ENCODE peak calls at places on chromosomes 13 and 19, in seven cellular contexts. One of them, this sample, is unnamed.
A peak's percentile ranks its signal among the peaks of the same experiment; 100 is the strongest.

GRCh38 chr13:31009166-31009565 is 76.7 kb downstream of the TEX26 start:
- DNase-seq in uterus: no peak
- DNase-seq in body of pancreas: no peak
- DNase-seq in fibroblast of the aortic adventitia: no peak
- DNase-seq in GM12864: no peak
- DNase-seq in GM12878: no peak
- DNase-seq in lower leg skin: no peak
- DNase-seq in this sample: peak; percentile 34

GRCh38 chr13:93620366-93620765 is 393.8 kb downstream of the GPC6 start:
- DNase-seq in uterus: no peak
- DNase-seq in body of pancreas: no peak
- DNase-seq in fibroblast of the aortic adventitia: peak; percentile 28
- DNase-seq in GM12864: no peak
- DNase-seq in GM12878: no peak
- DNase-seq in lower leg skin: no peak
- DNase-seq in this sample: peak; percentile 90

GRCh38 chr13:24100152-24100551 is 60.4 kb upstream of the SPATA13 start:
- DNase-seq in uterus: no peak
- DNase-seq in body of pancreas: no peak
- DNase-seq in fibroblast of the aortic adventitia: no peak
- DNase-seq in GM12864: no peak
- DNase-seq in GM12878: no peak
- DNase-seq in lower leg skin: no peak
- DNase-seq in this sample: no peak

GRCh38 chr19:2154587-2155075 is 3.3 kb upstream of the AP3D1 start:
- DNase-seq in uterus: no peak
- DNase-seq in body of pancreas: no peak
- DNase-seq in fibroblast of the aortic adventitia: peak; percentile 51
- DNase-seq in GM12864: no peak
- DNase-seq in GM12878: no peak
- DNase-seq in lower leg skin: no peak
- DNase-seq in this sample: peak; percentile 57

GRCh38 chr13:27588405-27588804 is 31.9 kb downstream of the LNX2 start:
- DNase-seq in uterus: no peak
- DNase-seq in body of pancreas: no peak
- DNase-seq in fibroblast of the aortic adventitia: no peak
- DNase-seq in GM12864: no peak
- DNase-seq in GM12878: no peak
- DNase-seq in lower leg skin: no peak
- DNase-seq in this sample: no peak

GRCh38 chr19:3060852-3061182 is 1.5 kb downstream of the TLE5 start:
- DNase-seq in uterus: no peak
- DNase-seq in body of pancreas: no peak
- DNase-seq in fibroblast of the aortic adventitia: no peak
- DNase-seq in GM12864: no peak
- DNase-seq in GM12878: no peak
- DNase-seq in lower leg skin: no peak
- DNase-seq in this sample: no peak

GRCh38 chr13:43156916-43157315 is 133.5 kb downstream of the DNAJC15 start:
- DNase-seq in uterus: no peak
- DNase-seq in body of pancreas: no peak
- DNase-seq in fibroblast of the aortic adventitia: peak; percentile 18
- DNase-seq in GM12864: no peak
- DNase-seq in GM12878: no peak
- DNase-seq in lower leg skin: peak; percentile 31
- DNase-seq in this sample: no peak

GRCh38 chr13:91369432-91369831 is 21.9 kb downstream of the MIR17HG start:
- DNase-seq in uterus: no peak
- DNase-seq in body of pancreas: no peak
- DNase-seq in fibroblast of the aortic adventitia: peak; percentile 79
- DNase-seq in GM12864: no peak
- DNase-seq in GM12878: no peak
- DNase-seq in lower leg skin: no peak
- DNase-seq in this sample: peak; percentile 49

GRCh38 chr13:74485757-74486156 is 351.6 kb upstream of the KLF12 start:
- DNase-seq in uterus: no peak
- DNase-seq in body of pancreas: no peak
- DNase-seq in fibroblast of the aortic adventitia: no peak
- DNase-seq in GM12864: no peak
- DNase-seq in GM12878: no peak
- DNase-seq in lower leg skin: no peak
- DNase-seq in this sample: no peak

GRCh38 chr13:113740661-113741060 is 18.4 kb upstream of the TMEM255B start:
- DNase-seq in uterus: no peak
- DNase-seq in body of pancreas: peak; percentile 5
- DNase-seq in fibroblast of the aortic adventitia: no peak
- DNase-seq in GM12864: no peak
- DNase-seq in GM12878: no peak
- DNase-seq in lower leg skin: no peak
- DNase-seq in this sample: no peak

GRCh38 chr13:113741101-113741731 is 17.8 kb upstream of the TMEM255B start:
- DNase-seq in uterus: no peak
- DNase-seq in body of pancreas: peak; percentile 3
- DNase-seq in fibroblast of the aortic adventitia: no peak
- DNase-seq in GM12864: no peak
- DNase-seq in GM12878: no peak
- DNase-seq in lower leg skin: no peak
- DNase-seq in this sample: no peak

GRCh38 chr13:113743366-113744195 is 15.4 kb upstream of the TMEM255B start:
- DNase-seq in uterus: no peak
- DNase-seq in body of pancreas: peak; percentile 7
- DNase-seq in fibroblast of the aortic adventitia: no peak
- DNase-seq in GM12864: no peak
- DNase-seq in GM12878: no peak
- DNase-seq in lower leg skin: no peak
- DNase-seq in this sample: no peak

GRCh38 chr13:113742445-113743120 is 16.4 kb upstream of the TMEM255B start:
- DNase-seq in uterus: no peak
- DNase-seq in body of pancreas: peak; percentile 7
- DNase-seq in fibroblast of the aortic adventitia: no peak
- DNase-seq in GM12864: no peak
- DNase-seq in GM12878: no peak
- DNase-seq in lower leg skin: no peak
- DNase-seq in this sample: peak; percentile 25

GRCh38 chr13:113742000-113742441 is 17.0 kb upstream of the TMEM255B start:
- DNase-seq in uterus: no peak
- DNase-seq in body of pancreas: peak; percentile 18
- DNase-seq in fibroblast of the aortic adventitia: peak; percentile 49
- DNase-seq in GM12864: no peak
- DNase-seq in GM12878: no peak
- DNase-seq in lower leg skin: no peak
- DNase-seq in this sample: peak; percentile 58
- H3K4me3 ChIP-seq in uterus: no peak overlapping the region
- H3K4me3 ChIP-seq in body of pancreas: no peak overlapping the region
- H3K4me3 ChIP-seq in fibroblast of the aortic adventitia: no peak overlapping the region
- H3K4me3 ChIP-seq in GM12864: no peak overlapping the region
- H3K4me3 ChIP-seq in GM12878: no peak overlapping the region
- H3K4me3 ChIP-seq in lower leg skin: no peak overlapping the region
- H3K4me3 ChIP-seq in this sample: no peak overlapping the region

GRCh38 chr13:66402546-66402945 is 827.6 kb downstream of the PCDH9 start:
- DNase-seq in uterus: no peak
- DNase-seq in body of pancreas: no peak
- DNase-seq in fibroblast of the aortic adventitia: no peak
- DNase-seq in GM12864: no peak
- DNase-seq in GM12878: no peak
- DNase-seq in lower leg skin: no peak
- DNase-seq in this sample: no peak

GRCh38 chr13:66402071-66402470 is 828.1 kb downstream of the PCDH9 start:
- DNase-seq in uterus: no peak
- DNase-seq in body of pancreas: no peak
- DNase-seq in fibroblast of the aortic adventitia: no peak
- DNase-seq in GM12864: no peak
- DNase-seq in GM12878: no peak
- DNase-seq in lower leg skin: no peak
- DNase-seq in this sample: peak; percentile 31

GRCh38 chr13:66409542-66409941 is 820.6 kb downstream of the PCDH9 start:
- DNase-seq in uterus: no peak
- DNase-seq in body of pancreas: no peak
- DNase-seq in fibroblast of the aortic adventitia: no peak
- DNase-seq in GM12864: no peak
- DNase-seq in GM12878: no peak
- DNase-seq in lower leg skin: no peak
- DNase-seq in this sample: no peak

GRCh38 chr13:66407159-66407558 is 823.0 kb downstream of the PCDH9 start:
- DNase-seq in uterus: no peak
- DNase-seq in body of pancreas: no peak
- DNase-seq in fibroblast of the aortic adventitia: no peak
- DNase-seq in GM12864: no peak
- DNase-seq in GM12878: no peak
- DNase-seq in lower leg skin: no peak
- DNase-seq in this sample: no peak

GRCh38 chr13:66405908-66406802 is 824.0 kb downstream of the PCDH9 start:
- DNase-seq in uterus: no peak
- DNase-seq in body of pancreas: no peak
- DNase-seq in fibroblast of the aortic adventitia: peak; percentile 51
- DNase-seq in GM12864: no peak
- DNase-seq in GM12878: no peak
- DNase-seq in lower leg skin: no peak
- DNase-seq in this sample: peak; percentile 70
- TF ChIP-seq CTCF in uterus: no peak
- TF ChIP-seq CTCF in body of pancreas: no peak
- TF ChIP-seq CTCF in fibroblast of the aortic adventitia: no peak
- TF ChIP-seq CTCF in GM12864: no peak
- TF ChIP-seq CTCF in GM12878: no peak
- TF ChIP-seq CTCF in lower leg skin: no peak
- TF ChIP-seq CTCF in this sample: no peak

GRCh38 chr13:79401259-79402071 is 4.6 kb downstream of the RBM26 start:
- DNase-seq in uterus: no peak
- DNase-seq in body of pancreas: no peak
- DNase-seq in fibroblast of the aortic adventitia: no peak
- DNase-seq in GM12864: no peak
- DNase-seq in GM12878: no peak
- DNase-seq in lower leg skin: no peak
- DNase-seq in this sample: no peak

GRCh38 chr13:79404361-79404760 is 1.7 kb downstream of the RBM26 start:
- DNase-seq in uterus: no peak
- DNase-seq in body of pancreas: no peak
- DNase-seq in fibroblast of the aortic adventitia: no peak
- DNase-seq in GM12864: no peak
- DNase-seq in GM12878: no peak
- DNase-seq in lower leg skin: no peak
- DNase-seq in this sample: peak; percentile 14

GRCh38 chr13:79402074-79402635 is 3.9 kb downstream of the RBM26 start:
- DNase-seq in uterus: no peak
- DNase-seq in body of pancreas: no peak
- DNase-seq in fibroblast of the aortic adventitia: peak; percentile 24
- DNase-seq in GM12864: no peak
- DNase-seq in GM12878: no peak
- DNase-seq in lower leg skin: no peak
- DNase-seq in this sample: peak; percentile 21

GRCh38 chr13:79402679-79403078 is 3.4 kb downstream of the RBM26 start:
- DNase-seq in uterus: no peak
- DNase-seq in body of pancreas: no peak
- DNase-seq in fibroblast of the aortic adventitia: no peak
- DNase-seq in GM12864: no peak
- DNase-seq in GM12878: no peak
- DNase-seq in lower leg skin: no peak
- DNase-seq in this sample: no peak

GRCh38 chr13:79403113-79403512 is 2.9 kb downstream of the RBM26 start:
- DNase-seq in uterus: no peak
- DNase-seq in body of pancreas: no peak
- DNase-seq in fibroblast of the aortic adventitia: no peak
- DNase-seq in GM12864: no peak
- DNase-seq in GM12878: no peak
- DNase-seq in lower leg skin: no peak
- DNase-seq in this sample: no peak
- H3K4me3 ChIP-seq in uterus: no peak overlapping the region
- H3K4me3 ChIP-seq in body of pancreas: no peak overlapping the region
- H3K4me3 ChIP-seq in fibroblast of the aortic adventitia: peak overlapping the region; percentile 82
- H3K4me3 ChIP-seq in GM12864: peak overlapping the region; percentile 64
- H3K4me3 ChIP-seq in GM12878: peak overlapping the region; percentile 99
- H3K4me3 ChIP-seq in lower leg skin: no peak overlapping the region
- H3K4me3 ChIP-seq in this sample: no peak overlapping the region

GRCh38 chr19:41894350-41894749 is 11.4 kb downstream of the ARHGEF1 start:
- DNase-seq in uterus: no peak
- DNase-seq in body of pancreas: no peak
- DNase-seq in fibroblast of the aortic adventitia: no peak
- DNase-seq in GM12864: no peak
- DNase-seq in GM12878: no peak
- DNase-seq in lower leg skin: no peak
- DNase-seq in this sample: no peak

GRCh38 chr19:41896581-41896942 is 13.6 kb downstream of the ARHGEF1 start:
- DNase-seq in uterus: no peak
- DNase-seq in body of pancreas: no peak
- DNase-seq in fibroblast of the aortic adventitia: no peak
- DNase-seq in GM12864: no peak
- DNase-seq in GM12878: no peak
- DNase-seq in lower leg skin: no peak
- DNase-seq in this sample: no peak

GRCh38 chr19:41892173-41892902 is 9.4 kb downstream of the ARHGEF1 start:
- DNase-seq in uterus: no peak
- DNase-seq in body of pancreas: no peak
- DNase-seq in fibroblast of the aortic adventitia: no peak
- DNase-seq in GM12864: no peak
- DNase-seq in GM12878: no peak
- DNase-seq in lower leg skin: no peak
- DNase-seq in this sample: no peak

GRCh38 chr19:41895745-41896580 is 13.0 kb downstream of the ARHGEF1 start:
- DNase-seq in uterus: no peak
- DNase-seq in body of pancreas: no peak
- DNase-seq in fibroblast of the aortic adventitia: no peak
- DNase-seq in GM12864: no peak
- DNase-seq in GM12878: no peak
- DNase-seq in lower leg skin: no peak
- DNase-seq in this sample: no peak

GRCh38 chr19:41893899-41894298 is 10.9 kb downstream of the ARHGEF1 start:
- DNase-seq in uterus: no peak
- DNase-seq in body of pancreas: no peak
- DNase-seq in fibroblast of the aortic adventitia: no peak
- DNase-seq in GM12864: no peak
- DNase-seq in GM12878: no peak
- DNase-seq in lower leg skin: no peak
- DNase-seq in this sample: peak; percentile 47
- TF ChIP-seq CTCF in uterus: no peak
- TF ChIP-seq CTCF in body of pancreas: no peak
- TF ChIP-seq CTCF in fibroblast of the aortic adventitia: no peak
- TF ChIP-seq CTCF in GM12864: peak; percentile 31
- TF ChIP-seq CTCF in GM12878: peak; percentile 29
- TF ChIP-seq CTCF in lower leg skin: no peak
- TF ChIP-seq CTCF in this sample: no peak

GRCh38 chr19:17389957-17390664 is 3.9 kb downstream of the CCDC194 start:
- DNase-seq in uterus: no peak
- DNase-seq in body of pancreas: no peak
- DNase-seq in fibroblast of the aortic adventitia: no peak
- DNase-seq in GM12864: no peak
- DNase-seq in GM12878: no peak
- DNase-seq in lower leg skin: no peak
- DNase-seq in this sample: no peak
- H3K4me3 ChIP-seq in uterus: peak overlapping the region; percentile 46
- H3K4me3 ChIP-seq in body of pancreas: no peak overlapping the region
- H3K4me3 ChIP-seq in fibroblast of the aortic adventitia: peak overlapping the region; percentile 65
- H3K4me3 ChIP-seq in GM12864: peak overlapping the region; percentile 39
- H3K4me3 ChIP-seq in GM12878: peak overlapping the region; percentile 72
- H3K4me3 ChIP-seq in lower leg skin: no peak overlapping the region
- H3K4me3 ChIP-seq in this sample: peak overlapping the region; percentile 51

GRCh38 chr19:11659612-11660011 is 62.3 kb downstream of the ZNF627 start:
- DNase-seq in uterus: no peak
- DNase-seq in body of pancreas: no peak
- DNase-seq in fibroblast of the aortic adventitia: peak; percentile 19
- DNase-seq in GM12864: no peak
- DNase-seq in GM12878: no peak
- DNase-seq in lower leg skin: no peak
- DNase-seq in this sample: peak; percentile 10
- TF ChIP-seq CTCF in uterus: no peak
- TF ChIP-seq CTCF in body of pancreas: no peak
- TF ChIP-seq CTCF in fibroblast of the aortic adventitia: peak; percentile 29
- TF ChIP-seq CTCF in GM12864: peak; percentile 15
- TF ChIP-seq CTCF in GM12878: peak; percentile 25
- TF ChIP-seq CTCF in lower leg skin: no peak
- TF ChIP-seq CTCF in this sample: peak; percentile 11

GRCh38 chr13:46489586-46490023 is 63.4 kb upstream of the LRCH1 start:
- DNase-seq in uterus: no peak
- DNase-seq in body of pancreas: no peak
- DNase-seq in fibroblast of the aortic adventitia: peak; percentile 96
- DNase-seq in GM12864: no peak
- DNase-seq in GM12878: no peak
- DNase-seq in lower leg skin: peak; percentile 89
- DNase-seq in this sample: peak; percentile 98
- H3K4me3 ChIP-seq in uterus: no peak overlapping the region
- H3K4me3 ChIP-seq in body of pancreas: no peak overlapping the region
- H3K4me3 ChIP-seq in fibroblast of the aortic adventitia: peak overlapping the region; percentile 34
- H3K4me3 ChIP-seq in GM12864: no peak overlapping the region
- H3K4me3 ChIP-seq in GM12878: no peak overlapping the region
- H3K4me3 ChIP-seq in lower leg skin: no peak overlapping the region
- H3K4me3 ChIP-seq in this sample: no peak overlapping the region

This sample was measured in fibroblast of mammary gland.